ENCODE peak calls at places on chromosomes 11 and 22, in eight cellular contexts. Y is right lobe of liver, Q is tibial artery, P is pancreas, F is fibroblast of pulmonary artery, V is colonic mucosa, E is adrenal gland, O is epithelial cell of proximal tubule. T is an unnamed sample.

GRCh38 chr11:16815047-16815767 is 76.8 kb downstream of the C11orf58 start:
- DNase-seq in Y (peak; percentile 85), Q (peak; percentile 67), P (peak; percentile 76), F (peak; percentile 36), V (peak; percentile 33), E (peak; percentile 61), O (no peak), T (peak; percentile 87)

GRCh38 chr11:10019906-10020682 is 273.9 kb downstream of the SBF2 start:
- DNase-seq in Y (no peak), Q (peak; percentile 22), P (no peak), F (no peak), V (peak; percentile 64), E (peak; percentile 27), O (no peak), T (no peak)

GRCh38 chr11:70265341-70265740 is 5.1 kb upstream of the PPFIA1 start:
- DNase-seq in Y (no peak), Q (no peak), P (no peak), F (no peak), V (no peak), E (no peak), O (no peak), T (no peak)

GRCh38 chr11:115684135-115684534 is 179.9 kb upstream of the CADM1 start:
- DNase-seq in Y (no peak), Q (no peak), P (no peak), F (no peak), V (no peak), E (no peak), O (no peak), T (no peak)

GRCh38 chr11:126359431-126360048 is 4.1 kb downstream of the ST3GAL4 start:
- DNase-seq in Y (no peak), Q (peak; percentile 74), P (peak; percentile 28), F (peak; percentile 56), V (peak; percentile 75), E (peak; percentile 93), O (no peak), T (peak; percentile 65)

GRCh38 chr11:9231848-9232177 is 33.3 kb downstream of the DENND5A start:
- DNase-seq in Y (no peak), Q (no peak), P (no peak), F (peak; percentile 67), V (no peak), E (peak; percentile 46), O (no peak), T (no peak)

GRCh38 chr11:121328213-121328966 is 35.8 kb downstream of the SC5D start:
- DNase-seq in Y (no peak), Q (no peak), P (no peak), F (no peak), V (no peak), E (no peak), O (no peak), T (no peak)

GRCh38 chr11:74532496-74533246 is 39.1 kb upstream of the LIPT2 start:
- DNase-seq in Y (no peak), Q (no peak), P (no peak), F (no peak), V (peak; percentile 76), E (no peak), O (no peak), T (no peak)

GRCh38 chr11:70503878-70504240 is 105.5 kb downstream of the CTTN start:
- DNase-seq in Y (peak; percentile 5), Q (no peak), P (no peak), F (no peak), V (peak; percentile 36), E (no peak), O (no peak), T (peak; percentile 39)

GRCh38 chr11:9953994-9954626 is 290.2 kb downstream of the SWAP70 start:
- DNase-seq in Y (no peak), Q (no peak), P (no peak), F (peak; percentile 33), V (no peak), E (no peak), O (no peak), T (no peak)

GRCh38 chr11:66686100-66686785 is 8.6 kb upstream of the RBM4B start:
- DNase-seq in Y (no peak), Q (no peak), P (no peak), F (no peak), V (no peak), E (no peak), O (no peak), T (no peak)

GRCh38 chr22:22779213-22779612 is 108.4 kb upstream of the IGLL5 start:
- DNase-seq in Y (no peak), Q (no peak), P (no peak), F (no peak), V (no peak), E (no peak), O (no peak), T (no peak)

GRCh38 chr11:131999084-131999483 is 628.7 kb downstream of the NTM start:
- DNase-seq in Y (no peak), Q (no peak), P (no peak), F (peak; percentile 55), V (no peak), E (no peak), O (peak; percentile 3), T (no peak)

GRCh38 chr11:78685156-78685555 is 110.5 kb upstream of the NARS2 start:
- DNase-seq in Y (no peak), Q (no peak), P (no peak), F (no peak), V (no peak), E (no peak), O (no peak), T (no peak)

GRCh38 chr11:33690290-33691050 is 10.2 kb downstream of the C11orf91 start:
- DNase-seq in Y (peak; percentile 54), Q (peak; percentile 88), P (peak; percentile 57), F (peak; percentile 98), V (peak; percentile 54), E (peak; percentile 41), O (peak; percentile 95), T (no peak)

GRCh38 chr22:36470162-36470993 is 11.1 kb downstream of the TXN2 start:
- DNase-seq in Y (peak; percentile 76), Q (peak; percentile 73), P (peak; percentile 87), F (peak; percentile 91), V (peak; percentile 86), E (peak; percentile 91), O (no peak), T (peak; percentile 90)

GRCh38 chr22:48346911-48347310 is 1480.8 kb downstream of the BRD1 start:
- DNase-seq in Y (no peak), Q (no peak), P (no peak), F (no peak), V (no peak), E (no peak), O (no peak), T (no peak)

GRCh38 chr11:48101958-48102357 is 114.7 kb upstream of the OR4B1 start:
- DNase-seq in Y (no peak), Q (no peak), P (no peak), F (no peak), V (peak; percentile 39), E (no peak), O (no peak), T (no peak)

GRCh38 chr22:30565341-30565740 is 9.1 kb downstream of the GAL3ST1 start:
- DNase-seq in Y (no peak), Q (no peak), P (no peak), F (no peak), V (no peak), E (no peak), O (no peak), T (no peak)

GRCh38 chr11:3854660-3854976 is 846 bp upstream of the STIM1 start:
- DNase-seq in Y (no peak), Q (no peak), P (no peak), F (no peak), V (no peak), E (no peak), O (no peak), T (no peak)
- H3K4me3 ChIP-seq in Y (peak overlapping the region; percentile 74), Q (peak overlapping the region; percentile 89), P (no peak overlapping the region), F (peak overlapping the region; percentile 86), V (peak overlapping the region; percentile 63), E (peak overlapping the region; percentile 98), O (peak overlapping the region; percentile 92), T (peak overlapping the region; percentile 92)

GRCh38 chr11:44186531-44186930 is 91.1 kb downstream of the EXT2 start:
- DNase-seq in Y (no peak), Q (no peak), P (no peak), F (no peak), V (no peak), E (no peak), O (no peak), T (no peak)

GRCh38 chr11:44189986-44190882 is 94.8 kb downstream of the EXT2 start:
- DNase-seq in Y (no peak), Q (no peak), P (no peak), F (no peak), V (no peak), E (no peak), O (no peak), T (no peak)

GRCh38 chr11:44191322-44192014 is 96.0 kb downstream of the EXT2 start:
- DNase-seq in Y (no peak), Q (no peak), P (no peak), F (no peak), V (no peak), E (no peak), O (no peak), T (no peak)

GRCh38 chr11:44190883-44191230 is 95.4 kb downstream of the EXT2 start:
- DNase-seq in Y (no peak), Q (no peak), P (no peak), F (no peak), V (no peak), E (no peak), O (no peak), T (no peak)

GRCh38 chr11:44188643-44189042 is 93.2 kb downstream of the EXT2 start:
- DNase-seq in Y (no peak), Q (no peak), P (no peak), F (peak; percentile 36), V (no peak), E (no peak), O (no peak), T (no peak)
- TF ChIP-seq CTCF in Y (no peak), Q (no peak), P (no peak), F (no peak), V (no peak), E (no peak), O (no peak), T (no peak)

GRCh38 chr11:12681462-12681861 is 7.2 kb downstream of the TEAD1 start:
- DNase-seq in Y (no peak), Q (no peak), P (no peak), F (no peak), V (no peak), E (no peak), O (no peak), T (no peak)

GRCh38 chr11:12680940-12681258 is 6.7 kb downstream of the TEAD1 start:
- DNase-seq in Y (no peak), Q (no peak), P (no peak), F (no peak), V (no peak), E (no peak), O (no peak), T (no peak)

GRCh38 chr11:12679471-12679870 is 5.2 kb downstream of the TEAD1 start:
- DNase-seq in Y (no peak), Q (no peak), P (no peak), F (no peak), V (no peak), E (no peak), O (no peak), T (no peak)

GRCh38 chr11:12678991-12679390 is 4.8 kb downstream of the TEAD1 start:
- DNase-seq in Y (no peak), Q (no peak), P (no peak), F (no peak), V (no peak), E (no peak), O (no peak), T (no peak)

GRCh38 chr11:12680246-12680939 is 6.2 kb downstream of the TEAD1 start:
- DNase-seq in Y (no peak), Q (peak; percentile 79), P (peak; percentile 87), F (peak; percentile 95), V (peak; percentile 92), E (peak; percentile 22), O (no peak), T (peak; percentile 82)
- H3K4me3 ChIP-seq in Y (no peak overlapping the region), Q (no peak overlapping the region), P (no peak overlapping the region), F (peak overlapping the region; percentile 2), V (no peak overlapping the region), E (no peak overlapping the region), O (peak overlapping the region; percentile 12), T (no peak overlapping the region)

GRCh38 chr11:57430946-57431345 is 4.0 kb upstream of the SLC43A3 start:
- DNase-seq in Y (no peak), Q (no peak), P (no peak), F (no peak), V (no peak), E (no peak), O (no peak), T (no peak)
- TF ChIP-seq CTCF in Y (no peak), Q (no peak), P (no peak), F (no peak), V (no peak), E (no peak), O (peak; percentile 12), T (no peak)

T was measured in left lung.